ENCODE peak calls at places on chromosome 17, in seven cellular contexts. I, D, G, Y, R, N and W are unnamed samples.
A peak's percentile ranks its signal among the peaks of the same experiment; 100 is the strongest.

GRCh38 chr17:48462946-48463345 is 32.9 kb upstream of the SKAP1 start:
- DNase-seq in N (no peak), Y (no peak), I (no peak), R (no peak), G (no peak), D (no peak), W (no peak)

GRCh38 chr17:29582767-29583166 is 6.7 kb downstream of the GIT1 start:
- DNase-seq in N (no peak), Y (no peak), I (no peak), D (no peak), R (no peak), G (peak; percentile 89), W (no peak)

GRCh38 chr17:43383372-43383771 is 15.4 kb upstream of the ARL4D start:
- DNase-seq in Y (no peak), N (no peak), I (no peak), R (no peak), D (no peak), G (no peak), W (no peak)

GRCh38 chr17:51540151-51540550 is 279.8 kb downstream of the UTP18 start:
- DNase-seq in I (no peak), R (no peak), N (no peak), Y (no peak), D (peak; percentile 16), G (peak; percentile 56), W (no peak)

GRCh38 chr17:49698005-49698404 is 9.8 kb downstream of the SLC35B1 start:
- DNase-seq in N (no peak), G (no peak), Y (no peak), D (no peak), R (no peak), I (no peak), W (no peak)

GRCh38 chr17:59327891-59328290 is 3.6 kb upstream of the YPEL2 start:
- DNase-seq in D (no peak), Y (no peak), G (no peak), R (no peak), N (no peak), I (peak; percentile 33), W (no peak)

GRCh38 chr17:19569785-19570496 is 36.3 kb downstream of the SLC47A1 start:
- DNase-seq in Y (no peak), G (no peak), D (no peak), I (no peak), R (no peak), N (peak; percentile 18), W (no peak)

GRCh38 chr17:72171703-72172670 is 51.2 kb downstream of the SOX9 start:
- DNase-seq in N (peak; percentile 42), Y (no peak), G (peak; percentile 73), I (no peak), D (no peak), R (no peak), W (no peak)

GRCh38 chr17:66717680-66718079 is 117.2 kb upstream of the CACNG5 start:
- DNase-seq in G (no peak), Y (no peak), I (no peak), N (peak; percentile 84), R (no peak), D (no peak), W (peak; percentile 38)

GRCh38 chr17:42431758-42432161 is 8.7 kb upstream of the CAVIN1 start:
- DNase-seq in Y (no peak), N (no peak), G (no peak), R (no peak), I (no peak), D (peak; percentile 63), W (no peak)

GRCh38 chr17:77425791-77426641 is 285.2 kb downstream of the SEC14L1 start:
- DNase-seq in N (peak; percentile 89), R (no peak), G (no peak), D (no peak), Y (no peak), I (peak; percentile 80), W (no peak)

GRCh38 chr17:82213251-82214011 is 789 bp upstream of the CCDC57 start:
- DNase-seq in Y (no peak), G (peak; percentile 63), D (peak; percentile 46), N (peak; percentile 79), I (no peak), R (peak; percentile 53), W (peak; percentile 76)

GRCh38 chr17:40553694-40554534 is 11.4 kb downstream of the CCR7 start:
- DNase-seq in Y (no peak), I (peak; percentile 87), G (peak; percentile 88), N (no peak), R (no peak), D (no peak), W (peak; percentile 15)

GRCh38 chr17:4124994-4125393 is 17.8 kb downstream of the ZZEF1 start:
- DNase-seq in Y (no peak), D (no peak), N (no peak), G (no peak), R (no peak), I (no peak), W (no peak)

GRCh38 chr17:73547790-73548189 is 96.5 kb downstream of the SDK2 start:
- DNase-seq in I (no peak), D (no peak), R (no peak), N (no peak), G (no peak), Y (no peak), W (no peak)

GRCh38 chr17:61568219-61569072 is 22.6 kb downstream of the NACA2 start:
- DNase-seq in N (peak; percentile 20), G (no peak), D (peak; percentile 22), I (no peak), Y (no peak), R (no peak), W (no peak)

GRCh38 chr17:57861000-57861736 is 11.3 kb upstream of the MRPS23 start:
- DNase-seq in R (peak; percentile 36), G (no peak), I (peak; percentile 88), N (no peak), Y (no peak), D (peak; percentile 76), W (peak; percentile 58)